ENCODE peak calls at places on chromosomes 12 and 14, in six cellular contexts. B is AG10803; S is lower leg skin; Y is stimulated activated CD4-positive, alpha-beta T cell treated with anti-CD3 and anti-CD28 coated beads, Interleukin-2, amount 100 ng/mL, for 24 hours; N is GM13977; H is stimulated activated CD8-positive, alpha-beta memory T cell treated with anti-CD3 and anti-CD28 coated beads, Interleukin-7, amount 100 ng/mL, for 1 hour. F is an unnamed sample.

GRCh38 chr12:53194973-53195372 is 12.1 kb downstream of the ITGB7 start:
- DNase-seq in N (no peak), H (no peak), Y (no peak), B (no peak), S (peak; percentile 6), F (no peak)

GRCh38 chr12:79364197-79364596 is 326.6 kb downstream of the PAWR start:
- DNase-seq in S (no peak), B (no peak), Y (no peak), N (no peak), H (no peak), F (no peak)

GRCh38 chr14:96122496-96122895 is 82.1 kb upstream of the BDKRB2 start:
- DNase-seq in N (no peak), Y (no peak), H (no peak), B (no peak), S (peak; percentile 31), F (no peak)

GRCh38 chr14:35122696-35123387 is 490 bp downstream of the PRORP start:
- DNase-seq in S (no peak), N (no peak), H (no peak), B (peak; percentile 54), Y (peak; percentile 17), F (no peak)

GRCh38 chr12:7645395-7646177 is 20.1 kb downstream of the APOBEC1 start:
- DNase-seq in B (peak; percentile 29), S (no peak), N (peak; percentile 69), H (no peak), Y (peak; percentile 17), F (no peak)

GRCh38 chr14:65069874-65070709 is 32.2 kb downstream of the MAX start:
- DNase-seq in Y (no peak), N (no peak), H (no peak), B (no peak), S (no peak), F (no peak)

GRCh38 chr12:67141405-67142018 is 127.6 kb upstream of the CAND1 start:
- DNase-seq in B (no peak), S (no peak), N (no peak), H (no peak), Y (no peak), F (no peak)

GRCh38 chr12:23209793-23210192 is 584.8 kb downstream of the ETNK1 start:
- DNase-seq in N (no peak), Y (no peak), H (no peak), S (no peak), B (no peak), F (no peak)

GRCh38 chr12:67241482-67241881 is 27.7 kb upstream of the CAND1 start:
- DNase-seq in N (no peak), S (no peak), H (no peak), Y (no peak), B (peak; percentile 21), F (no peak)

GRCh38 chr12:75933136-75933535 is 98.4 kb downstream of the PHLDA1 start:
- DNase-seq in H (no peak), N (no peak), S (no peak), Y (no peak), B (peak; percentile 84), F (no peak)

GRCh38 chr12:1103632-1104031 is 112.6 kb downstream of the ERC1 start:
- DNase-seq in H (no peak), N (no peak), Y (no peak), B (no peak), S (no peak), F (no peak)

GRCh38 chr12:26628234-26628633 is 204.8 kb downstream of the ITPR2 start:
- DNase-seq in H (no peak), N (no peak), B (peak; percentile 49), S (no peak), Y (no peak), F (no peak)

GRCh38 chr12:15782667-15783066 is 6.5 kb downstream of the EPS8 start:
- DNase-seq in N (no peak), S (no peak), H (no peak), B (no peak), Y (no peak), F (no peak)

GRCh38 chr12:4120316-4120920 is 153.1 kb upstream of the CCND2 start:
- DNase-seq in N (no peak), H (no peak), S (peak; percentile 62), B (no peak), Y (no peak), F (no peak)

GRCh38 chr12:92297932-92298681 is 152.5 kb upstream of the BTG1 start:
- DNase-seq in S (no peak), H (no peak), B (peak; percentile 96), Y (no peak), N (no peak), F (no peak)

GRCh38 chr12:58564721-58565120 is 355.6 kb downstream of the LRIG3 start:
- DNase-seq in Y (no peak), S (no peak), H (no peak), N (no peak), B (peak; percentile 39), F (no peak)

GRCh38 chr12:49548481-49548821 is 9.6 kb downstream of the KCNH3 start:
- DNase-seq in B (no peak), H (no peak), S (no peak), N (no peak), Y (no peak), F (no peak)

GRCh38 chr14:47541652-47542051 is 133.8 kb downstream of the MDGA2 start:
- DNase-seq in N (no peak), B (no peak), S (no peak), Y (no peak), H (no peak), F (no peak)

GRCh38 chr12:4833053-4833452 is 76.7 kb upstream of the KCNA1 start:
- DNase-seq in S (no peak), N (no peak), H (no peak), B (no peak), Y (no peak), F (no peak)

GRCh38 chr12:39990122-39991101 is 115.5 kb downstream of the SLC2A13 start:
- DNase-seq in H (peak; percentile 12), B (peak; percentile 51), N (peak; percentile 37), S (peak; percentile 87), Y (peak; percentile 67), F (no peak)

GRCh38 chr12:920676-921075 is 28.8 kb downstream of the RAD52 start:
- DNase-seq in H (no peak), Y (no peak), N (no peak), B (no peak), S (no peak), F (no peak)

GRCh38 chr14:53062856-53063255 is 90.3 kb downstream of the DDHD1 start:
- DNase-seq in H (no peak), N (no peak), Y (no peak), B (peak; percentile 48), S (no peak), F (no peak)

GRCh38 chr14:51258280-51258679 is 18.2 kb downstream of the TMX1 start:
- DNase-seq in S (no peak), N (no peak), B (no peak), Y (no peak), H (no peak), F (no peak)

GRCh38 chr14:58955294-58955821 is 233.1 kb upstream of the DAAM1 start:
- DNase-seq in S (no peak), N (no peak), H (no peak), Y (no peak), B (peak; percentile 50), F (no peak)

GRCh38 chr14:94575730-94576585 is 5.3 kb upstream of the SERPINA5 start:
- DNase-seq in B (peak; percentile 87), S (peak; percentile 69), H (no peak), Y (no peak), N (no peak), F (no peak)

GRCh38 chr14:87000071-87000470 is 992.9 kb downstream of the GALC start:
- DNase-seq in S (no peak), H (no peak), B (no peak), Y (no peak), N (no peak), F (no peak)

GRCh38 chr14:100441271-100441947 is 118.3 kb downstream of the SLC25A47 start:
- DNase-seq in N (no peak), S (peak; percentile 72), B (no peak), H (no peak), Y (no peak), F (no peak)

GRCh38 chr12:33825442-33825841 is 196.9 kb upstream of the ALG10 start:
- DNase-seq in Y (no peak), N (no peak), H (no peak), S (no peak), B (no peak), F (no peak)

GRCh38 chr14:24774167-24774915 is 140.4 kb upstream of the GZMB start:
- DNase-seq in B (no peak), H (no peak), Y (no peak), N (no peak), S (no peak), F (no peak)

GRCh38 chr14:99677231-99677891 is 6.7 kb upstream of the CYP46A1 start:
- DNase-seq in N (no peak), S (no peak), Y (no peak), H (no peak), B (peak; percentile 13), F (no peak)

GRCh38 chr12:12822886-12823285 is 9.7 kb downstream of the DDX47 start:
- DNase-seq in Y (no peak), H (no peak), S (peak; percentile 23), N (no peak), B (no peak), F (no peak)

GRCh38 chr12:78181544-78182162 is 351.0 kb downstream of the NAV3 start:
- DNase-seq in B (peak; percentile 26), S (no peak), Y (no peak), H (no peak), N (no peak), F (no peak)

GRCh38 chr12:42633594-42633993 is 44.0 kb upstream of the PRICKLE1 start:
- DNase-seq in S (no peak), Y (no peak), N (no peak), H (no peak), B (no peak), F (no peak)

GRCh38 chr12:53096089-53096741 is 1.3 kb upstream of the IGFBP6 start:
- DNase-seq in Y (no peak), N (no peak), H (no peak), B (peak; percentile 92), S (peak; percentile 95), F (no peak)

GRCh38 chr12:55658212-55658611 is 21.5 kb downstream of the OR10P1 start:
- DNase-seq in Y (no peak), N (no peak), B (no peak), S (peak; percentile 7), H (no peak), F (no peak)

GRCh38 chr12:65313704-65314317 is 35.3 kb downstream of the MSRB3 start:
- DNase-seq in B (peak; percentile 26), Y (no peak), S (no peak), N (no peak), H (no peak), F (no peak)